ENCODE peak calls at places on chromosomes 1 and 21, in four cellular contexts. T, A, X and O are unnamed samples. For H3K4me1, the result is how much of the 10 kb centered on the place peaks cover.

GRCh38 chr21:33230518-33231324 is 983 bp downstream of the IFNAR2 start:
- DNase-seq in T (no peak), A (peak), X (no peak), O (peak)

GRCh38 chr1:22142315-22143064 is 407 bp downstream of the WNT4 start:
- DNase-seq in T (no peak), A (peak), X (no peak), O (peak)

GRCh38 chr1:54542962-54543539 is 5.0 kb upstream of the ACOT11 start:
- DNase-seq in T (no peak), A (no peak), X (peak), O (peak)

GRCh38 chr1:6560267-6560666 is 5.2 kb downstream of the TAS1R1 start:
- DNase-seq in T (no peak), A (no peak), X (no peak), O (no peak)

GRCh38 chr1:39434797-39435395 is 56.5 kb upstream of the BMP8A start:
- DNase-seq in T (no peak), A (no peak), X (no peak), O (no peak)

GRCh38 chr1:55767171-55767570 is 552.0 kb upstream of the USP24 start:
- DNase-seq in T (no peak), A (no peak), X (no peak), O (no peak)

GRCh38 chr1:1240822-1241587 is 5.5 kb downstream of the C1QTNF12 start:
- DNase-seq in T (no peak), A (no peak), X (no peak), O (no peak)

GRCh38 chr1:166874464-166874863 is 1.6 kb downstream of the TADA1 start:
- DNase-seq in T (peak), A (no peak), X (no peak), O (no peak)

GRCh38 chr1:23149110-23149509 is 19.5 kb downstream of the LUZP1 start:
- DNase-seq in T (no peak), A (no peak), X (no peak), O (peak)

GRCh38 chr1:97350662-97351061 is 570.2 kb downstream of the DPYD start:
- DNase-seq in T (no peak), A (no peak), X (no peak), O (peak)

GRCh38 chr21:45010096-45010495 is 64.3 kb upstream of the ADARB1 start:
- DNase-seq in T (no peak), A (no peak), X (peak), O (no peak)

GRCh38 chr1:160171352-160171751 is 19.0 kb upstream of the CASQ1 start:
- DNase-seq in T (no peak), A (no peak), X (peak), O (peak)

GRCh38 chr1:50454911-50455310 is 31.7 kb upstream of the DMRTA2 start:
- DNase-seq in T (no peak), A (no peak), X (no peak), O (no peak)

GRCh38 chr1:151653397-151653796 is 41.5 kb downstream of the SNX27 start:
- DNase-seq in T (no peak), A (no peak), X (no peak), O (peak)

GRCh38 chr1:234108921-234109320 is 204.4 kb downstream of the SLC35F3 start:
- DNase-seq in T (no peak), A (no peak), X (no peak), O (peak)

GRCh38 chr1:226657788-226658537 is 81.1 kb downstream of the ITPKB start:
- DNase-seq in T (no peak), A (no peak), X (no peak), O (no peak)

GRCh38 chr1:226656601-226657277 is 82.3 kb downstream of the ITPKB start:
- DNase-seq in T (no peak), A (peak), X (peak), O (peak)

GRCh38 chr1:226659136-226659535 is 79.9 kb downstream of the ITPKB start:
- DNase-seq in T (no peak), A (no peak), X (no peak), O (no peak)

GRCh38 chr1:226659641-226660040 is 79.4 kb downstream of the ITPKB start:
- DNase-seq in T (no peak), A (no peak), X (no peak), O (no peak)

GRCh38 chr1:226658538-226659125 is 80.5 kb downstream of the ITPKB start:
- DNase-seq in T (no peak), A (no peak), X (no peak), O (no peak)
- H3K4me1 ChIP-seq in T (under half), A (half or more), X (under half), O (half or more)

DNA sequence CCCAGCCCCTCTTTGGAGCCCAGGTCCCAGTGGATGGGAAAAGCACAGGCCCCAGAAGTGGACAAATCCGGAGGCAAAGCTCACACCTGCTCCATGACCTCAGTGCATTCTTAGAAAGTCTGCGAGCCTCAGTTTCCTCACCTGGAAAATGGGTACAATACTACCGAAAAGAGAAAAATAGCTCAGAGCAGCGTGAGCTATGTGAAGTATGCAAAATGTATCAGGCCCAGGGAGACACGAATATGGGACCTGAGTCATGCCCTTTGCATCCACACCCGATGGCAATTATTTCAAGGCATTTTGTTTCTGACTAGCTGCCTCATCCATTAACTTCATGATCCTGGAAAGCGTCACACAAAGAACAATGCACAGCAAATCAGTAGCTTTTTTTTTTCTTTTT is 9.2 kb downstream of the ALDH4A1 start:
- DNase-seq in T (no peak), A (no peak), X (no peak), O (no peak)
- H3K4me1 ChIP-seq in T (under half), A (under half), X (under half), O (under half)

GRCh38 chr1:8384088-8384487 is 66.2 kb downstream of the SLC45A1 start:
- DNase-seq in T (no peak), A (no peak), X (no peak), O (no peak)

GRCh38 chr1:8382608-8383525 is 65.0 kb downstream of the SLC45A1 start:
- DNase-seq in T (no peak), A (no peak), X (no peak), O (no peak)

GRCh38 chr1:8381618-8382017 is 63.7 kb downstream of the SLC45A1 start:
- DNase-seq in T (no peak), A (no peak), X (peak), O (peak)

GRCh38 chr1:8379513-8380186 is 61.7 kb downstream of the SLC45A1 start:
- DNase-seq in T (no peak), A (no peak), X (no peak), O (no peak)

DNA sequence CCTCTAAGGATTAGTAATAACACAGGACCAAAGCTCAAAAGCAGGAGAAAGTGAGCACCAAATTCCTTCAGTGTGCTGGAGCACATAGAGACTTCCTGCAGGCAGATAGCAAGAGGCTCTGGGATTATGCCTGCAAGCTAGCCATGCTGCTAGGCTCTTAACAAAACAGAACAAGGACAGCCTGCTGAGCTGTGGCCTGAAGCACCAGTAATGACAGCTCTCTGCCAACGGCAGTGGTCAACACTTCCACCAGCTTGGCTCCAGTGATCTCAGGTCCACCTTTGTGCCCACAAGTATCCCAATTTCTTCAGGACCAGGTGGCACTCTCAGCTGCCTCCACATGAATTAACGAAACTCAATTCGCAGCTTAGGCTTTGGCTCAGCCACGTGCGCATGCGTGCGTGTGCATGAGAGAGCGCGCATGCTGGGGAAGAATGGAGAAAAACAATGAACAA is 64.2 kb downstream of the SLC45A1 start:
- DNase-seq in T (no peak), A (no peak), X (no peak), O (no peak)
- H3K4me1 ChIP-seq in T (half or more), A (half or more), X (under half), O (half or more)

DNA sequence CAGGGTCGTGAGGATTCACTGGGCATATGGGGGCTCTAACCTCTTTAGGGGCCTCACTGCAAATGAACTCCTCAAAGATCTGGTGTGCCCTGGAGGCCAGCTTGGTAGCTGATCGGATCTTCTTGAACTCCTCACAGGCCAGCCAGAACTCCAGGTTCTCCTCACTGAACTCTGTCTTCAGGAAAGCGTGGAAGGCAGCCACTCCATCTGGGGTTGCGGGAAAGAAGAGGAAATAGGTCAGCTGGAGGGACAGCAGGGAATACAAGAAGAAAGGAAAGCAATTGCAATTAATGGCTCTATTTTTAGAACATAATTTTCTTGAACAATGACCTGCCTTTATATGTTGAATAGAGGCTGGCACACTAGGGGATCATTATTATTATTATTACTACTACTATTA is 2.3 kb downstream of the RGS16 start:
- DNase-seq in T (no peak), A (no peak), X (no peak), O (no peak)
- H3K4me1 ChIP-seq in T (under half), A (under half), X (under half), O (under half)

GRCh38 chr1:203033917-203034316 is 7.6 kb downstream of the PPFIA4 start:
- DNase-seq in T (no peak), A (no peak), X (no peak), O (no peak)
- H3K4me1 ChIP-seq in T (under half), A (half or more), X (under half), O (under half)

GRCh38 chr1:218658294-218658693 is 313.2 kb downstream of the TGFB2 start:
- DNase-seq in T (no peak), A (no peak), X (no peak), O (no peak)
- H3K4me1 ChIP-seq in T (under half), A (under half), X (under half), O (under half)

GRCh38 chr1:3125546-3126368 is 56.8 kb downstream of the PRDM16 start:
- DNase-seq in T (no peak), A (no peak), X (no peak), O (no peak)

GRCh38 chr1:3129133-3129490 is 60.1 kb downstream of the PRDM16 start:
- DNase-seq in T (no peak), A (no peak), X (no peak), O (no peak)

GRCh38 chr1:3128431-3129132 is 59.6 kb downstream of the PRDM16 start:
- DNase-seq in T (no peak), A (no peak), X (no peak), O (no peak)

GRCh38 chr1:3126756-3127718 is 58.0 kb downstream of the PRDM16 start:
- DNase-seq in T (no peak), A (no peak), X (no peak), O (peak)

GRCh38 chr1:3127738-3128137 is 58.7 kb downstream of the PRDM16 start:
- DNase-seq in T (no peak), A (no peak), X (no peak), O (no peak)
- H3K4me1 ChIP-seq in T (under half), A (under half), X (under half), O (under half)

GRCh38 chr1:3334366-3334765 is 120.1 kb upstream of the ARHGEF16 start:
- DNase-seq in T (no peak), A (no peak), X (no peak), O (no peak)
- H3K4me1 ChIP-seq in T (under half), A (under half), X (under half), O (under half)

GRCh38 chr1:86583593-86583992 is 36.7 kb downstream of the CLCA4 start:
- DNase-seq in T (no peak), A (no peak), X (no peak), O (no peak)

GRCh38 chr1:86582161-86582560 is 35.3 kb downstream of the CLCA4 start:
- DNase-seq in T (no peak), A (no peak), X (no peak), O (no peak)

DNA sequence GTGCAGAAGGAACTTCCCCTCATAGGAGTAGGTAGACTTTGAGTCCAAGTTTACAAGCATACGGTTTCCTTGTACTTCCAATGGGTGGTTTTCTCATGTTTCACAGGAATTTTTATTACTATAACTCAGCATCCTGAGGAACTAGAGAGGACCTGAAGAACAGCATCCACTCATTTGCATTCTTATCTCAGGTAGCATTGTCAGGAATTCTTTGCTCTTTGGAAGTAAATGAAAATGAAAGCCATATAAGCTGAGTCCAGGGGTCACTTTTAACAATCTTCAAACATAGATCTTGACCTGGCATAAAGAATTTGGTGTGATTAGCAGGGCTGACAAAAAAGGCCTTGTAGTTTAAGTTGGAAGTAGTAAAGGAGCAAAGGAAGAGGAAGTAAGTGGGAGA is 34.4 kb downstream of the CLCA4 start:
- DNase-seq in T (no peak), A (no peak), X (no peak), O (no peak)
- H3K4me1 ChIP-seq in T (under half), A (under half), X (under half), O (under half)

DNA sequence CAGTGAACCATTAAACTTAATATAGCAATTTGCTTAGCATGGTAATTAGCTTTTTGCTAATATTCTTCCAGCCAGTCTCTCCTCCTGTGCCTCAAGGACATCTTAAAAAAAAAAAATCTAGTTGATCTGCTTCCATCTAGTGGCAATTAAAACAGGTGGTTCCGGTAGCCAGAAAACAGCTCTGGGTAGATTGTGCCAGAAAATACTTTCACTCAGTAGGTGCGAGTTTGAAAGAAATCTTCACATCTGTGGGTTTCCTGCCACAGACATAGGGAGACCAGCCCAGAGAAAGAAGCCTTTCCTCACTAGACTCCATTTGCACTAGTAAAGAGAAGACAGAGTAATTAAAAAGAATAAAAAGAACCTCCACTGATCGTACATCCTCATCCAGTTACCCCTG is 17.1 kb downstream of the SELL start:
- DNase-seq in T (no peak), A (no peak), X (no peak), O (no peak)
- H3K4me1 ChIP-seq in T (under half), A (under half), X (under half), O (under half)